ENCODE peak calls at places on chromosomes 5 and 9, in nine cellular contexts. P is K562, B is HepG2, Y is H1, X is A549, Z is tibial nerve, J is transverse colon, I is ovary, F is sigmoid colon. S is an unnamed sample.
A peak's percentile ranks its signal among the peaks of the same experiment; 100 is the strongest.

GRCh38 chr5:106843812-106844416 is 826.8 kb downstream of the EFNA5 start:
- DNase-seq in P (no peak), B (no peak), Y (no peak), X (peak; percentile 43), Z (no peak), J (no peak), I (no peak), F (no peak), S (no peak)

GRCh38 chr5:127865273-127865672 is 162.1 kb downstream of the CCDC192 start:
- DNase-seq in P (no peak), B (no peak), Y (no peak), X (no peak), Z (no peak), J (no peak), I (no peak), F (no peak), S (no peak)

GRCh38 chr9:129823163-129823933 is 588 bp downstream of the TOR1A start:
- DNase-seq in P (peak; percentile 53), B (no peak), Y (no peak), X (peak; percentile 43), Z (no peak), J (no peak), I (no peak), F (no peak), S (no peak)

GRCh38 chr9:132721661-132722060 is 51.4 kb downstream of the GTF3C4 start:
- DNase-seq in P (no peak), B (no peak), Y (no peak), X (no peak), Z (no peak), J (no peak), I (no peak), F (no peak), S (no peak)

GRCh38 chr5:43658499-43658898 is 55.5 kb downstream of the NNT start:
- DNase-seq in P (no peak), B (no peak), Y (no peak), X (no peak), Z (no peak), J (no peak), I (no peak), F (no peak), S (no peak)

GRCh38 chr9:33108472-33108871 is 32.0 kb upstream of the SMU1 start:
- DNase-seq in P (no peak), B (no peak), Y (no peak), X (no peak), Z (no peak), J (no peak), I (no peak), F (no peak), S (no peak)

GRCh38 chr5:180139731-180140626 is 68.4 kb upstream of the RNF130 start:
- DNase-seq in P (no peak), B (no peak), Y (no peak), X (no peak), Z (no peak), J (no peak), I (no peak), F (peak; percentile 60), S (peak; percentile 20)

GRCh38 chr5:132591140-132591539 is 34.4 kb downstream of the RAD50 start:
- DNase-seq in P (peak; percentile 27), B (no peak), Y (no peak), X (peak; percentile 18), Z (no peak), J (no peak), I (no peak), F (no peak), S (no peak)

GRCh38 chr9:29865764-29866313 is 2292.6 kb upstream of the C9orf72 start:
- DNase-seq in P (no peak), B (no peak), Y (no peak), X (peak; percentile 17), Z (no peak), J (no peak), I (no peak), F (no peak), S (no peak)

GRCh38 chr5:54021413-54022155 is 288.8 kb downstream of the ARL15 start:
- DNase-seq in P (peak; percentile 26), B (no peak), Y (no peak), X (no peak), Z (no peak), J (no peak), I (no peak), F (no peak), S (no peak)

GRCh38 chr5:157710887-157711286 is 20.3 kb upstream of the THG1L start:
- DNase-seq in P (no peak), B (no peak), Y (no peak), X (no peak), Z (no peak), J (no peak), I (no peak), F (no peak), S (no peak)

GRCh38 chr9:137786511-137786920 is 91.1 kb upstream of the CACNA1B start:
- DNase-seq in P (no peak), B (no peak), Y (no peak), X (no peak), Z (no peak), J (no peak), I (no peak), F (peak; percentile 53), S (no peak)

GRCh38 chr5:109105631-109106267 is 304.0 kb downstream of the PJA2 start:
- DNase-seq in P (no peak), B (no peak), Y (no peak), X (no peak), Z (peak; percentile 20), J (no peak), I (no peak), F (no peak), S (no peak)

DNA sequence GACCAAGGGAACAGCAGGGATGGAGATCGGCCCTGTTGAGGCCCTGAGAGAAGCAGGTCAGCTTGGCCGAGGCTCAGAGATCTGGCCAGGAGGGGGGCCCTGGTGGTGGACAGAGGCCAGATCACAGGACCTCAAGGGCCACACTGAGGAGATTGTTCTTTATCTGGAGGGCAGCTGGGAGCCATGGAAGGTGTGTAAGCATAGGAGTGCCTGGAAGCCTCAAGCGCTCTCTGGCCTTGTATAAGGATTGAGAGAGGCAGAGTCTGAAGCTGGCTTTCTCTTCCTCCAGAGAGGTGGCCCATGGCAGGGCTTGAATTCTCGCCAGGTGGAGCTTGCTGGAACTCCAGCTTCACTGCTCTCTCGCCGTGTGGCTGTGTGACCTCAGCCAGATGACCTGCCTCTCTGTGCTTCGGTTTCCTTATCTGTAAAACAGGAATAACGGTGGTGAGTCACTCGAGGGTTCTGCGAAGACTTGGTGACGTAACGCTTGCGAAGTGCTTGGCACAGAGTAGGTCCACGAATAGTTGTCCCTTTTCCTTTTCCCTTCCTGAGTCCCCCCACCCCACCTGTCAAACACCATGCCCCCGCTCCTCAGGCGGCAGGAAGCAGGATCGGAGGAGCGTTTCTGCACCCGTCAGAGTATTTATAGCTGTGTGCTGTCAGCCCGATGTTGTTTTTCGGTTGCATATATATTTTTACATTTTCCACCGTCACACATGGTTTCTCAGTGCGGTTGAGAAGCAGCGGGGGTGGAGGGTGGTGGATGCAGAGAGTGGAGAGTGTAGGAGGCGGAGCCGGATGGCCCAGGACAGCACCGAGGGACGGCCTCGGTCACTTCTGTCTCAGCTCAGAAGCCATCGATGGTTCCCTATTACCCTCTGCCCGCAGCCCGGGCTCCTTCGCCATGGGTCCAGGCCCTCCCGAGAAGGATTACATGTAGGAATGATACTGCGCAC is 17.0 kb upstream of the CRB2 start:
- DNase-seq in P (peak; percentile 89), B (no peak), Y (no peak), X (no peak), Z (no peak), J (peak; percentile 68), I (no peak), F (no peak), S (peak; percentile 35)
- H3K4me3 ChIP-seq in P (peak overlapping the region; percentile 26), B (no peak overlapping the region), Y (no peak overlapping the region), X (no peak overlapping the region), Z (no peak overlapping the region), J (no peak overlapping the region), I (no peak overlapping the region), F (peak overlapping the region; percentile 35), S (peak overlapping the region; percentile 23)

GRCh38 chr9:128073260-128073886 is 5.3 kb downstream of the SLC25A25 start:
- DNase-seq in P (no peak), B (peak; percentile 85), Y (no peak), X (no peak), Z (no peak), J (no peak), I (no peak), F (no peak), S (no peak)
- H3K4me1 ChIP-seq in P (peaks cover 32% of the 10 kb centered on the region), B (peaks cover 65% of the 10 kb centered on the region), Y (peaks cover 12% of the 10 kb centered on the region), X (peaks cover 45% of the 10 kb centered on the region), Z (peaks cover 53% of the 10 kb centered on the region), J (peaks cover 63% of the 10 kb centered on the region), I (peaks cover 21% of the 10 kb centered on the region), F (peaks cover 68% of the 10 kb centered on the region), S (peaks cover 77% of the 10 kb centered on the region)

DNA sequence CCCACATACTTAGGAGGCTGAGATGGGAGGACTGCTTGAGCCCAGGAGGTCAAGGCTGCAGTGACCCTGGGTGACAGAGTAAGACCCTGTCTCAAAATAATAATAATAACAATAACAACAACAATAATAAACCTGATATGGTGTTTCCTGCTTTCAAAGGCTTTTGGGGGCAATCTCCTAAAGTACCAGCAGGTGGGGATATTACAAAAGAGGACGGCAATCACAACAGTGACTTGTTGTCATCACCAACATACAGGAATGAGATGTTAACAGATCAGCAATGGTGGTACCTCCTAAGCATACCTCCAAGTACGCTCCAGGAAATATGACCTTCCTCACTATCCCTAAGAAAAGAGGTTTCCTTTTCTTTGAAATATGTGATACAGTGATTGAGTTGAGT is 91.1 kb upstream of the RNF180 start:
- DNase-seq in P (peak; percentile 12), B (peak; percentile 21), Y (no peak), X (peak; percentile 49), Z (no peak), J (no peak), I (no peak), F (no peak), S (no peak)
- TF ChIP-seq EP300 in P (no peak), B (no peak), Y (no peak), X (no peak), Z (no peak), J (no peak), I (no peak), F (no peak), S (no peak)

GRCh38 chr9:122904823-122905710 is at the start of gene RC3H2:
- DNase-seq in P (peak; percentile 99), B (peak; percentile 99), Y (peak; percentile 100), X (peak; percentile 100), Z (peak; percentile 99), J (peak; percentile 98), I (peak; percentile 99), F (peak; percentile 100), S (peak; percentile 97)

GRCh38 chr9:122904466-122904822 is 715 bp downstream of the RC3H2 start:
- DNase-seq in P (peak; percentile 62), B (peak; percentile 43), Y (no peak), X (peak; percentile 43), Z (no peak), J (peak; percentile 31), I (peak; percentile 14), F (no peak), S (peak; percentile 41)

GRCh38 chr9:122897969-122898368 is 7.2 kb downstream of the RC3H2 start:
- DNase-seq in P (no peak), B (no peak), Y (no peak), X (no peak), Z (no peak), J (no peak), I (no peak), F (no peak), S (no peak)

DNA sequence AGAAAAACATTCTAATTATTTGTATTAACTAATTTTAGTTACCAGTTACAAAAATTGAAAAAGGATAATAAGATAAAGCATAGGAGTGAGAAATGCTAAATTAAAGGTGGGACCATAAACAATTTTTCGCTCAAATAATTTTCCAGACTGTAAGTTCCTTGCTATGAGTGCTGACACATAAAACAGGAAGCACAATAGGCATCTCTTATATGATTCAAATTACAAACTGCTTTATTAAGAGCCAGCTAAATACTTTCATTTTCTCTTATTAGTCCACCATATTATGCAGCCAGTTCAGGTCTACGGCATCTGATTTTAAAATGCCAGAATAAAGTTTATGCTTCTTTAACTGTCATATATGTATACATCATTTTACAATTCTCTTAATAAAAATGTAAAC is 4.4 kb downstream of the RC3H2 start:
- DNase-seq in P (no peak), B (no peak), Y (no peak), X (no peak), Z (no peak), J (no peak), I (no peak), F (no peak), S (no peak)
- H3K4me3 ChIP-seq in P (no peak overlapping the region), B (no peak overlapping the region), Y (no peak overlapping the region), X (no peak overlapping the region), Z (no peak overlapping the region), J (no peak overlapping the region), I (no peak overlapping the region), F (peak overlapping the region; percentile 0), S (no peak overlapping the region)

S was measured in stomach.